ENCODE peak calls at places on chromosomes 3 and 15, in five cellular contexts. Q, E, W, N and L are unnamed samples.

GRCh38 chr3:166451997-166452396 is 614.8 kb upstream of the BCHE start:
- DNase-seq in Q (no peak), E (no peak), W (no peak), N (no peak), L (no peak)

GRCh38 chr3:65776494-65776893 is 262.2 kb downstream of the MAGI1 start:
- DNase-seq in Q (no peak), E (no peak), W (no peak), N (peak; percentile 40), L (no peak)

GRCh38 chr3:177751770-177752169 is 554.5 kb upstream of the TBL1XR1 start:
- DNase-seq in Q (no peak), E (no peak), W (no peak), N (no peak), L (no peak)

GRCh38 chr15:95624616-95625361 is 705.7 kb upstream of the NR2F2 start:
- DNase-seq in Q (no peak), E (no peak), W (no peak), N (peak; percentile 14), L (no peak)

GRCh38 chr3:45555154-45555591 is 39.4 kb upstream of the LIMD1 start:
- DNase-seq in Q (no peak), E (peak; percentile 55), W (no peak), N (no peak), L (no peak)

GRCh38 chr15:85044251-85044853 is 62.7 kb downstream of the PDE8A start:
- DNase-seq in Q (no peak), E (peak; percentile 77), W (no peak), N (peak; percentile 47), L (peak; percentile 59)

GRCh38 chr3:129954509-129954908 is 20.0 kb upstream of the TRH start:
- DNase-seq in Q (no peak), E (no peak), W (no peak), N (no peak), L (no peak)

GRCh38 chr3:96755519-96755918 is 58.9 kb upstream of the EPHA6 start:
- DNase-seq in Q (no peak), E (no peak), W (no peak), N (no peak), L (no peak)

GRCh38 chr3:111392911-111393351 is 149.1 kb upstream of the CD96 start:
- DNase-seq in Q (no peak), E (no peak), W (no peak), N (peak; percentile 10), L (no peak)

GRCh38 chr15:83533548-83533947 is 86.4 kb downstream of the SH3GL3 start:
- DNase-seq in Q (no peak), E (no peak), W (no peak), N (no peak), L (no peak)

GRCh38 chr15:66411190-66411589 is 24.5 kb downstream of the MAP2K1 start:
- DNase-seq in Q (no peak), E (no peak), W (no peak), N (no peak), L (no peak)

GRCh38 chr3:137760341-137761098 is 3.6 kb upstream of the SOX14 start:
- DNase-seq in Q (peak; percentile 25), E (no peak), W (no peak), N (no peak), L (no peak)

GRCh38 chr15:47355759-47356158 is 361.5 kb upstream of the SEMA6D start:
- DNase-seq in Q (no peak), E (no peak), W (no peak), N (no peak), L (no peak)

GRCh38 chr15:63071288-63071909 is 28.9 kb downstream of the TPM1 start:
- DNase-seq in Q (no peak), E (no peak), W (no peak), N (no peak), L (no peak)

GRCh38 chr3:11282250-11283125 is 10.3 kb downstream of the ATG7 start:
- DNase-seq in Q (no peak), E (peak; percentile 86), W (no peak), N (no peak), L (no peak)

GRCh38 chr3:54967586-54968244 is 39.9 kb upstream of the LRTM1 start:
- DNase-seq in Q (no peak), E (no peak), W (no peak), N (peak; percentile 83), L (no peak)

GRCh38 chr3:171614318-171614967 is 154.2 kb upstream of the TNIK start:
- DNase-seq in Q (peak; percentile 70), E (no peak), W (no peak), N (peak; percentile 41), L (peak; percentile 63)

GRCh38 chr3:4935347-4935746 is 43.9 kb upstream of the BHLHE40 start:
- DNase-seq in Q (no peak), E (no peak), W (no peak), N (peak; percentile 54), L (no peak)

GRCh38 chr3:59771760-59772159 is 721.9 kb upstream of the CFAP20DC start:
- DNase-seq in Q (no peak), E (no peak), W (no peak), N (peak; percentile 95), L (no peak)

GRCh38 chr15:33753012-33753411 is 215.3 kb upstream of the CHRM5 start:
- DNase-seq in Q (no peak), E (no peak), W (no peak), N (no peak), L (no peak)

DNA sequence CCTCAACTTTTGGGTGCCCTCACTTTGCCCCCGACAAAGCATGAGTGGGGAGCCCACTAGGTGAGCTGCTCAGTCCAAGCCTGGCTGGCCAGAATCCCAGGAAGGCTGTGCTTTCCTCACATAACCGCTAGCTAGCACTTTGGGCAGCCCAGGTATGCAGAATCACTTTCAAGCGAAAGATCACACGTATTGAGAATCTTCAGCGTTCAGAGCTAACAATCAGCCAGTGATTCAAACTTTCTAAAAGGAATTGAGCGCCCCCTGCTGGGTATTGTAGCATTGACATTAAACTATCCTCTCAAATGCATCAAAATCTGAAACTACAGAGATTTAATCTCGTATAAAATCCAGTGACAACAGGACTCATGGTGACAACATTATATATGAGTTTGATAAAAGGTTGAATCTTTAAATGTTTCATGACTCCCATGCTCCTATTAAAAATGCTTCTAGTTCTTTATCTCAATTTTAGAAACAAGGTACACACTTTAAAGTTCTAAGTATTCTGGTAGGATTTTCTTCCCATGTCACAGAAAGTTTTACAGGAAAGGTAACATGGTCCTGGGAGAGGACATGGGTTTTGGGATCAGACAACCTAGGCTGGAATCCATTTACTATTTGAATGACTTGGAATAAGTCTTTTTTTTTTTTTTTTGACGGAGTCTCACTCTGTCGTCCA is 11.8 kb downstream of the ANAPC13 start:
- DNase-seq in Q (peak; percentile 69), E (peak; percentile 86), W (peak; percentile 72), N (peak; percentile 71), L (peak; percentile 80)
- TF ChIP-seq CTCF in Q (peak; percentile 91), E (peak; percentile 77), W (peak; percentile 88), N (peak; percentile 78), L (peak; percentile 91)

DNA sequence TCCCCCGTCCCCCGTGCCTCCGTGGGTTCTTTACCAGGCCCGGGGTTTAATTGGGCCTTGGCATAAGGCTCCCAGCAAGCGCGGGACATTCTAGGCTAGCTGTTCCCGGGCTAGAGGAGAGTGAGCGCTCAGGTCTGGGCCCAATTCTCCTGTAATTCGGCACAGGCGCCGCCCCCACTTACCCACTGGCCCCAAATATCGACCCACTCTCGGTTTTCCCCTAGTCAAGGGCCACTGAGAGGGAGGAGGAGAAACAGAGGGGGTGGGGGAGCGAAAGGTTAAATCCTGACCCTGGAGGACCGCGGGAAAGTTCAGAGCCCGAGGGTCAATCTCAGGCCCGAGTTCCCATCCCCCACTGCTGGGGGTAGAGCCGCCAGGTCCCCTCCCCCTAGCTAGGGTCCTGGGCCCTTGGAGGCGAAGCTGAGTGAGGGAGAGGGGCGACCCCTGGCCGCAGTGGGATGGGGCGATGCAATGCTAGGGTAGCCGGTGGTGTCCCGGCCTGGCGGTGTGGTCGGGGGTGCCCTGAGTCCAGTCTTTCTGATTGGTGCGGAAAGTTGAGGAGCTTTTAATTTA is 8.5 kb upstream of the ONECUT1 start:
- DNase-seq in Q (no peak), E (no peak), W (no peak), N (no peak), L (no peak)
- TF ChIP-seq CTCF in Q (no peak), E (no peak), W (no peak), N (no peak), L (no peak)

DNA sequence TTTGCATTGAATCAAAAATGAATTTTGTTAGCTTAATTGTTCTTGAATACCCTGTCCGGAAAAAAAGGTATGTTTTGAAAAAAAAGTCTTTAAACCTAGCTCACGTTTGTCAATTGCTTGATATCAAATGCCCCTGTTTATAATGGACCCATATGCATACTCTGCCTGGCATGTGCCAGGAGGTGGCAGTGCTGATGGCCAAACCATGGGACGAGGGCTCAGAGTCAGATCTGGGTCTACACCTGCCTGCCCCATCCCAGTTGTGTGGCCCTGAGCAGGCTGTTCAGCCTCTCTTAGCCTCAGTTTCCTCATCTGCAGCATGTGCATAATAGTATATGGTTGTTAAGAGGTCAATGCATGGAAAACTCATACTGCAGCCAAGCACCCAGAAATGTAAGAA is 38.8 kb downstream of the PRKCD start:
- DNase-seq in Q (no peak), E (no peak), W (no peak), N (no peak), L (no peak)
- TF ChIP-seq CTCF in Q (no peak), E (no peak), W (no peak), N (no peak), L (no peak)

GRCh38 chr3:156448300-156448699 is 106.6 kb downstream of the SSR3 start:
- DNase-seq in Q (peak; percentile 42), E (no peak), W (no peak), N (no peak), L (peak; percentile 34)
- TF ChIP-seq CTCF in Q (peak; percentile 55), E (no peak), W (peak; percentile 43), N (peak; percentile 52), L (peak; percentile 40)

GRCh38 chr15:75596703-75597345 is 17.7 kb upstream of the PTPN9 start:
- DNase-seq in Q (no peak), E (no peak), W (no peak), N (no peak), L (no peak)
- TF ChIP-seq CTCF in Q (no peak), E (no peak), W (no peak), N (no peak), L (no peak)

GRCh38 chr15:101314301-101314700 is 19.3 kb upstream of the SNRPA1 start:
- DNase-seq in Q (no peak), E (no peak), W (no peak), N (no peak), L (no peak)

GRCh38 chr15:101315736-101316135 is 20.7 kb upstream of the SNRPA1 start:
- DNase-seq in Q (no peak), E (no peak), W (no peak), N (no peak), L (no peak)

GRCh38 chr15:101313041-101313761 is 18.2 kb upstream of the SNRPA1 start:
- DNase-seq in Q (no peak), E (peak; percentile 53), W (no peak), N (no peak), L (no peak)

GRCh38 chr15:101316529-101316928 is 21.5 kb upstream of the SNRPA1 start:
- DNase-seq in Q (no peak), E (no peak), W (no peak), N (no peak), L (no peak)

GRCh38 chr15:101314726-101315125 is 19.7 kb upstream of the SNRPA1 start:
- DNase-seq in Q (no peak), E (no peak), W (no peak), N (no peak), L (no peak)
- TF ChIP-seq CTCF in Q (no peak), E (no peak), W (no peak), N (no peak), L (no peak)